ENCODE peak calls at places on chromosomes 6 and 20, in seven cellular contexts. One of them, this sample, is unnamed.

GRCh38 chr6:148580442-148580841 is 166.4 kb upstream of the UST start:
- DNase-seq in cardiac fibroblast: no peak
- DNase-seq in mucosa of descending colon: no peak
- DNase-seq in SK-MEL-5: no peak
- DNase-seq in heart left ventricle: no peak
- DNase-seq in H54: no peak
- DNase-seq in activated T-cell treated with anti-CD3 and anti-CD28 coated beads for 24 hours: no peak
- DNase-seq in this sample: no peak

GRCh38 chr6:12012231-12012565 is at the start of gene HIVEP1:
- DNase-seq in cardiac fibroblast: peak
- DNase-seq in mucosa of descending colon: peak
- DNase-seq in SK-MEL-5: no peak
- DNase-seq in heart left ventricle: peak
- DNase-seq in H54: no peak
- DNase-seq in activated T-cell treated with anti-CD3 and anti-CD28 coated beads for 24 hours: no peak
- DNase-seq in this sample: peak

GRCh38 chr6:16145038-16145437 is 16.2 kb downstream of the MYLIP start:
- DNase-seq in cardiac fibroblast: no peak
- DNase-seq in mucosa of descending colon: no peak
- DNase-seq in SK-MEL-5: no peak
- DNase-seq in heart left ventricle: no peak
- DNase-seq in H54: no peak
- DNase-seq in activated T-cell treated with anti-CD3 and anti-CD28 coated beads for 24 hours: no peak
- DNase-seq in this sample: no peak

GRCh38 chr20:38883081-38883980 is 42.9 kb upstream of the FAM83D start:
- DNase-seq in cardiac fibroblast: peak
- DNase-seq in mucosa of descending colon: no peak
- DNase-seq in SK-MEL-5: no peak
- DNase-seq in heart left ventricle: no peak
- DNase-seq in H54: no peak
- DNase-seq in activated T-cell treated with anti-CD3 and anti-CD28 coated beads for 24 hours: no peak
- DNase-seq in this sample: peak

GRCh38 chr6:137776786-137777185 is 90.3 kb upstream of the TNFAIP3 start:
- DNase-seq in cardiac fibroblast: peak
- DNase-seq in mucosa of descending colon: no peak
- DNase-seq in SK-MEL-5: no peak
- DNase-seq in heart left ventricle: no peak
- DNase-seq in H54: no peak
- DNase-seq in activated T-cell treated with anti-CD3 and anti-CD28 coated beads for 24 hours: no peak
- DNase-seq in this sample: no peak

GRCh38 chr6:38567436-38567835 is 72.3 kb downstream of the BTBD9 start:
- DNase-seq in cardiac fibroblast: peak
- DNase-seq in mucosa of descending colon: peak
- DNase-seq in SK-MEL-5: peak
- DNase-seq in heart left ventricle: peak
- DNase-seq in H54: no peak
- DNase-seq in activated T-cell treated with anti-CD3 and anti-CD28 coated beads for 24 hours: no peak
- DNase-seq in this sample: peak

GRCh38 chr6:168161371-168161750 is 82.3 kb upstream of the FRMD1 start:
- DNase-seq in cardiac fibroblast: no peak
- DNase-seq in mucosa of descending colon: no peak
- DNase-seq in SK-MEL-5: no peak
- DNase-seq in heart left ventricle: no peak
- DNase-seq in H54: no peak
- DNase-seq in activated T-cell treated with anti-CD3 and anti-CD28 coated beads for 24 hours: no peak
- DNase-seq in this sample: no peak

GRCh38 chr20:39800111-39800510 is 838.0 kb downstream of the DHX35 start:
- DNase-seq in cardiac fibroblast: peak
- DNase-seq in mucosa of descending colon: no peak
- DNase-seq in SK-MEL-5: no peak
- DNase-seq in heart left ventricle: no peak
- DNase-seq in H54: no peak
- DNase-seq in activated T-cell treated with anti-CD3 and anti-CD28 coated beads for 24 hours: no peak
- DNase-seq in this sample: no peak

GRCh38 chr6:148457137-148457842 is 114.7 kb downstream of the SASH1 start:
- DNase-seq in cardiac fibroblast: peak
- DNase-seq in mucosa of descending colon: no peak
- DNase-seq in SK-MEL-5: no peak
- DNase-seq in heart left ventricle: no peak
- DNase-seq in H54: no peak
- DNase-seq in activated T-cell treated with anti-CD3 and anti-CD28 coated beads for 24 hours: no peak
- DNase-seq in this sample: no peak

GRCh38 chr6:146990284-146990683 is 213.9 kb upstream of the STXBP5 start:
- DNase-seq in cardiac fibroblast: peak
- DNase-seq in mucosa of descending colon: no peak
- DNase-seq in SK-MEL-5: no peak
- DNase-seq in heart left ventricle: no peak
- DNase-seq in H54: no peak
- DNase-seq in activated T-cell treated with anti-CD3 and anti-CD28 coated beads for 24 hours: no peak
- DNase-seq in this sample: no peak

This sample was measured in D341Med.